ENCODE peak calls at places on chromosome 14, in five cellular contexts. One of them, this sample, is unnamed. For H3K36me3, the result is how much of the 10 kb centered on the place peaks cover.

GRCh38 chr14:72448212-72448611 is 445.7 kb downstream of the DPF3 start:
- DNase-seq in lung: no peak
- DNase-seq in GM23248: no peak
- DNase-seq in lower lobe of right lung: no peak
- DNase-seq in CD4-positive, CD25-positive, alpha-beta regulatory T cell: no peak
- DNase-seq in this sample: no peak

GRCh38 chr14:71728386-71728785 is 203.8 kb upstream of the RGS6 start:
- DNase-seq in lung: no peak
- DNase-seq in GM23248: peak
- DNase-seq in lower lobe of right lung: no peak
- DNase-seq in CD4-positive, CD25-positive, alpha-beta regulatory T cell: no peak
- DNase-seq in this sample: no peak

GRCh38 chr14:73441286-73441685 is 17.1 kb downstream of the NUMB start:
- DNase-seq in lung: no peak
- DNase-seq in GM23248: no peak
- DNase-seq in lower lobe of right lung: no peak
- DNase-seq in CD4-positive, CD25-positive, alpha-beta regulatory T cell: no peak
- DNase-seq in this sample: no peak

GRCh38 chr14:30610719-30611388 is 11.3 kb upstream of the SCFD1 start:
- DNase-seq in lung: peak
- DNase-seq in GM23248: peak
- DNase-seq in lower lobe of right lung: peak
- DNase-seq in CD4-positive, CD25-positive, alpha-beta regulatory T cell: peak
- DNase-seq in this sample: peak

GRCh38 chr14:92922155-92922735 is 705 bp upstream of the CHGA start:
- DNase-seq in lung: no peak
- DNase-seq in GM23248: no peak
- DNase-seq in lower lobe of right lung: no peak
- DNase-seq in CD4-positive, CD25-positive, alpha-beta regulatory T cell: no peak
- DNase-seq in this sample: no peak

GRCh38 chr14:64663174-64663573 is 41.0 kb upstream of the PLEKHG3 start:
- DNase-seq in lung: no peak
- DNase-seq in GM23248: no peak
- DNase-seq in lower lobe of right lung: no peak
- DNase-seq in CD4-positive, CD25-positive, alpha-beta regulatory T cell: no peak
- DNase-seq in this sample: no peak

GRCh38 chr14:66831190-66831589 is 323.2 kb downstream of the GPHN start:
- DNase-seq in lung: no peak
- DNase-seq in GM23248: no peak
- DNase-seq in lower lobe of right lung: no peak
- DNase-seq in CD4-positive, CD25-positive, alpha-beta regulatory T cell: no peak
- DNase-seq in this sample: no peak

GRCh38 chr14:88933203-88933602 is 108.8 kb downstream of the TTC8 start:
- DNase-seq in lung: no peak
- DNase-seq in GM23248: no peak
- DNase-seq in lower lobe of right lung: no peak
- DNase-seq in CD4-positive, CD25-positive, alpha-beta regulatory T cell: no peak
- DNase-seq in this sample: no peak

GRCh38 chr14:69077841-69078240 is 75.1 kb downstream of the DCAF5 start:
- DNase-seq in lung: no peak
- DNase-seq in GM23248: peak
- DNase-seq in lower lobe of right lung: no peak
- DNase-seq in CD4-positive, CD25-positive, alpha-beta regulatory T cell: no peak
- DNase-seq in this sample: peak

GRCh38 chr14:77947372-77947771 is 147.5 kb downstream of the ADCK1 start:
- DNase-seq in lung: no peak
- DNase-seq in GM23248: no peak
- DNase-seq in lower lobe of right lung: no peak
- DNase-seq in CD4-positive, CD25-positive, alpha-beta regulatory T cell: no peak
- DNase-seq in this sample: no peak
- H3K36me3 ChIP-seq in lung: under half
- H3K36me3 ChIP-seq in GM23248: under half
- H3K36me3 ChIP-seq in lower lobe of right lung: under half
- H3K36me3 ChIP-seq in CD4-positive, CD25-positive, alpha-beta regulatory T cell: under half
- H3K36me3 ChIP-seq in this sample: under half

DNA sequence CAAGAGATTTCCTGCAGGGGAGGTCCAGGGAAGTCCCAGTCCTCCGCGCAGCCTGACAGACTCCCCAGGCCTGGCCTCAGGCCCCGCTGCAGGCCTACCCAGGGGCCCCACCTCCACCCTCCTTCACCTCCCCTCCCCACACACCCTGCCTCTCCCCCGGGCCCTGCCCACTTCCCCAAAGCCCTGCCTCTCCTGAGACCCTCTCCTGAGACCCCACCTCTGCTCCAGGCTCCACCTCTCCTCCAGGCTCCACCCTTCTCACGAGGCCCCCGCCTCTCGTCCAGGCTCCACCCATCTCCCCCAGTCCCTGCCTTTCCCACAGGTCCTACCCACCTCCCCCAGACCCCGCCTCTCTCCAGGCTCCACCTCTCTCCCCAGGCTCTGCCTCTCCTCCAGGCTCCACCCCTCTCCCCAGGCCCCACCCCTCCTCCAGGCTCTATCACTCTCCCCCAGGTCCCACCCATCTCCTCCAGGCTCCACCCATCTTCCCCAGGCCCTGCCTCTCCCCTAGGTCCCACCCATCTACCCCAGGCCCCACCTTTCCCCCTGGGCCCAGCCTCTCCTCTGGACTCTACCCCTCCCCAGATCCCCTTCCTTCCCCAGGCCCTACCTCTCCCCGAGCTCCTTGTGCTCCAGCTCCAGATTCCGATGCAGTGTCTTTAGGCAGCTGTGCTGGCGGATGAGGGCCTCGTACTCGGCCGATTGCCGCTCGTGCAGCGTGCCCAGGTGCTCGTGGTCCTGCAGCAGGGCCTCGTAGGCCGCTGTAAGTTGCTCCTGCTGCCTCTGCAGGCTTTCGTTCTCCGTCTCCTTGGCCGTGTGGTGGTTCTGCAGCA is 58.8 kb upstream of the GPR68 start:
- DNase-seq in lung: no peak
- DNase-seq in GM23248: peak
- DNase-seq in lower lobe of right lung: peak
- DNase-seq in CD4-positive, CD25-positive, alpha-beta regulatory T cell: peak
- DNase-seq in this sample: no peak
- H3K36me3 ChIP-seq in lung: under half
- H3K36me3 ChIP-seq in GM23248: under half
- H3K36me3 ChIP-seq in lower lobe of right lung: half or more
- H3K36me3 ChIP-seq in CD4-positive, CD25-positive, alpha-beta regulatory T cell: half or more
- H3K36me3 ChIP-seq in this sample: under half

DNA sequence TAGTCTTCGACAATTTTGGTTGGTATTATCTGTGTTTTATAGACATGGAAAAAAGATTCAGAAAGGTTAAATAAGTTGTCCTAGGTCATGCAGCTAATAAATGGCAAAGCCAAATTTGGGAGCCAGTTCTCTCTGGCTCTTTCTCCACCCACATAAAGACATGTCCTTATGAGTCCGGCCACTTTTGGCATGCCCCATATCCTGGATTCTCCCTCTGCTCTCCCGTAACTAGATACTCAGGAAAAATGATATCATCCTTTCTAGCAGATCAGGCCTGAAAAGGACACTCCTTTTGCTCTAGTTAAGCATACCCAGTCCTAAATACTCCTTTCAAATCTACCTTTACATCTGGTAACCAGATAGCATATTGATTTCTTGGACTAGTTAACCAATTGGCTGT is 64.4 kb downstream of the TTLL5 start:
- DNase-seq in lung: no peak
- DNase-seq in GM23248: peak
- DNase-seq in lower lobe of right lung: no peak
- DNase-seq in CD4-positive, CD25-positive, alpha-beta regulatory T cell: no peak
- DNase-seq in this sample: no peak
- H3K36me3 ChIP-seq in lung: under half
- H3K36me3 ChIP-seq in GM23248: under half
- H3K36me3 ChIP-seq in lower lobe of right lung: under half
- H3K36me3 ChIP-seq in CD4-positive, CD25-positive, alpha-beta regulatory T cell: under half
- H3K36me3 ChIP-seq in this sample: under half

DNA sequence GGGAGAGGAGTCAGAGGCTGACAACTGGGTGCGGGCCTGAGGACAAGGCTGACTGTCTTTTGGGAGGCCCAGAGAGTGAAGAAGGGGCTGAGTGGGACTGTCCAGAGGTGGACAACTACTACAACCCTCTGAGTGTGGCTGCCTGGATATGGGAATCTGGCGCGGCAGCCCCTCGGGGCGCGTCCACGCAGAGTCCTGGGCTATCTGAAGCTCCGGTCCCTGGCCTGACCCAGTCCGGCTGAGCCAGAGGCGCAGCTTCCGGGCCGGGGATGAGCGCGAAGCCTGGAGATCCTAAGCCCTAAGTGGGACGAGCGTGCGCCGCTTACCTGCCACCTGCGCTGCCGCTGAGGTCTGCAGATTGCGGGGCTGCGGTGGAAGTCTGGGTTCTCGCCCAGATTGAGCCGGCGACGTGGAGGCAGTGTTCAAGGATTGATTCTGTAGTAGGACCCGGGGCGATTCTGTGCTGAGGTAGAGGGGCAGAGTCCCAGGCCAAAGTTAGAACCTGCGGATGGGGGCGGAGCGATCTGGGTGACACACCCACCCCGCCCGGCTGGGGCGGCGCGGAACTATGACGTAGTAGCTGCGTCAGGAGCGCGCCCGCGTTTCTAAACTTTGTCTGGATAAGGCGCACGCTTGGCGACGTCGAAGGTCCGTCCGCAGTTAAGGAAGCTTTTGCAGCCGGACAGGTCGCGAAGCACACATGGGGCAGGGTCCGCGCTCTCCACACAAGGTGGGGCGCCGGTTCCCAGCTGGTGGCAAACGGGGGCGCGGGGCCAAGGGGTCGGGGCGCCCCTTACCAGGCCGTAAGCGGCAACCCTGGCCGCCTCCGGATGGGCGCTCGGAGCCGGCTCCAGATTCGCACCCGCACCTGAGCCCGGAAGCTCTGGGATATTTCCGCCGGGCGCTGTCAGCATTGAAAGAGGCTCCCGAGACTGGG is at the start of the genes DHRS1 and NOP9:
- DNase-seq in lung: peak
- DNase-seq in GM23248: peak
- DNase-seq in lower lobe of right lung: peak
- DNase-seq in CD4-positive, CD25-positive, alpha-beta regulatory T cell: peak
- DNase-seq in this sample: peak
- H3K36me3 ChIP-seq in lung: under half
- H3K36me3 ChIP-seq in GM23248: under half
- H3K36me3 ChIP-seq in lower lobe of right lung: half or more
- H3K36me3 ChIP-seq in CD4-positive, CD25-positive, alpha-beta regulatory T cell: under half
- H3K36me3 ChIP-seq in this sample: under half

GRCh38 chr14:63383776-63384367 is 65.1 kb upstream of the GPHB5 start:
- DNase-seq in lung: no peak
- DNase-seq in GM23248: no peak
- DNase-seq in lower lobe of right lung: no peak
- DNase-seq in CD4-positive, CD25-positive, alpha-beta regulatory T cell: peak
- DNase-seq in this sample: no peak
- H3K36me3 ChIP-seq in lung: under half
- H3K36me3 ChIP-seq in GM23248: under half
- H3K36me3 ChIP-seq in lower lobe of right lung: half or more
- H3K36me3 ChIP-seq in CD4-positive, CD25-positive, alpha-beta regulatory T cell: half or more
- H3K36me3 ChIP-seq in this sample: half or more

DNA sequence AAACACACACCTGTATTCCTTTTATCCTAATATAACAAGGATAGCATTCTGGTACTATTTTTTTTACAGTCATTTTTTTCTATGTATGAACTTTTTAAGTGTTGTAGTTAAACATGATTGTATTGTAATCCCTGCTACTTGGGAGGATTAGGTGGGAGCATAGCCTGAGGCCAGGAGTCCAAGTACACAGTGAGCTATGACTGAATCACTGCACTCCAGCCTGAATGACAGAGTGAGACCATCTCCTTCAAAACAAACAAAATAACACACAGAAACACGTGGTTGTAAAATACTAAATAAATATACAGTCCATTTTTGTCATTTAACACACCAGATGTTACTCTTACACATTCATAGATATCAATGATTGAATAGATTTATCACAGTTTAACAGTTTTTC is 56.9 kb downstream of the MAP4K5 start:
- DNase-seq in lung: no peak
- DNase-seq in GM23248: peak
- DNase-seq in lower lobe of right lung: no peak
- DNase-seq in CD4-positive, CD25-positive, alpha-beta regulatory T cell: no peak
- DNase-seq in this sample: peak
- H3K36me3 ChIP-seq in lung: under half
- H3K36me3 ChIP-seq in GM23248: half or more
- H3K36me3 ChIP-seq in lower lobe of right lung: under half
- H3K36me3 ChIP-seq in CD4-positive, CD25-positive, alpha-beta regulatory T cell: half or more
- H3K36me3 ChIP-seq in this sample: half or more

This sample was measured in adipocyte.